ENCODE peak calls at places on chromosomes 2 and 18, in seven cellular contexts. N is stomach, Y is suprapubic skin, P is hepatocyte, V is glutamatergic neuron, T is right lobe of liver, L is astrocyte of the spinal cord. Z is an unnamed sample.

GRCh38 chr2:10285578-10286198 is 17.0 kb upstream of the HPCAL1 start:
- DNase-seq in P (peak), V (no peak), L (peak), T (peak), N (peak), Y (no peak), Z (peak)

GRCh38 chr2:96872591-96873349 is 2.9 kb upstream of the SEMA4C start:
- DNase-seq in L (no peak), Y (no peak), V (no peak), T (no peak), N (no peak), P (no peak), Z (no peak)

GRCh38 chr2:38115216-38116012 is 39.5 kb upstream of the CYP1B1 start:
- DNase-seq in P (peak), V (peak), T (peak), L (peak), N (peak), Y (peak), Z (peak)

GRCh38 chr2:101388232-101388631 is 929 bp upstream of the CREG2 start:
- DNase-seq in N (no peak), T (no peak), L (peak), P (peak), V (no peak), Y (peak), Z (no peak)

GRCh38 chr2:219298759-219299371 is 10.3 kb downstream of the PTPRN start:
- DNase-seq in T (peak), V (peak), P (peak), L (peak), Y (peak), N (peak), Z (peak)

GRCh38 chr2:28356095-28356911 is 36.4 kb upstream of the FOSL2 start:
- DNase-seq in P (peak), N (peak), L (peak), V (no peak), Y (peak), T (peak), Z (peak)

GRCh38 chr2:240551809-240552208 is 6.0 kb downstream of the ANKMY1 start:
- DNase-seq in Y (no peak), N (no peak), T (no peak), V (no peak), L (no peak), P (no peak), Z (no peak)

GRCh38 chr2:238113611-238114010 is 13.5 kb downstream of the ESPNL start:
- DNase-seq in T (peak), L (no peak), N (no peak), P (no peak), Y (no peak), V (no peak), Z (no peak)

GRCh38 chr2:237483018-237483731 is 3.9 kb upstream of the MLPH start:
- DNase-seq in V (no peak), T (no peak), L (peak), N (peak), Y (no peak), P (peak), Z (no peak)

GRCh38 chr2:105781274-105781673 is 36.6 kb downstream of the NCK2 start:
- DNase-seq in P (no peak), L (no peak), N (no peak), V (no peak), Y (no peak), T (no peak), Z (no peak)

GRCh38 chr2:43106767-43107527 is 119.5 kb downstream of the ZFP36L2 start:
- DNase-seq in T (no peak), V (no peak), N (no peak), P (peak), L (no peak), Y (no peak), Z (peak)

GRCh38 chr2:48250943-48251342 is 279.0 kb upstream of the STON1 start:
- DNase-seq in L (no peak), N (no peak), V (no peak), T (no peak), Y (no peak), P (no peak), Z (peak)

GRCh38 chr2:219344756-219345458 is 12.4 kb upstream of the RESP18 start:
- DNase-seq in V (no peak), Y (no peak), P (peak), N (peak), L (peak), T (no peak), Z (no peak)

GRCh38 chr2:25362564-25363145 is 20.9 kb upstream of the DNMT3A start:
- DNase-seq in Y (no peak), T (peak), P (no peak), L (no peak), N (peak), V (no peak), Z (peak)
- TF ChIP-seq CTCF in Y (no peak), T (no peak), P (no peak), L (no peak), N (no peak), V (no peak), Z (no peak)

GRCh38 chr2:71482055-71482454 is 28.7 kb downstream of the DYSF start:
- DNase-seq in N (no peak), T (no peak), P (no peak), Y (no peak), V (no peak), L (no peak), Z (no peak)
- TF ChIP-seq CTCF in N (no peak), T (no peak), P (no peak), Y (no peak), V (no peak), L (peak), Z (no peak)

GRCh38 chr18:7808992-7809391 is 241.9 kb downstream of the PTPRM start:
- DNase-seq in V (no peak), N (no peak), Y (no peak), L (no peak), P (no peak), T (no peak), Z (no peak)

GRCh38 chr18:7809455-7809854 is 242.3 kb downstream of the PTPRM start:
- DNase-seq in Y (no peak), V (no peak), N (no peak), T (no peak), L (no peak), P (no peak), Z (no peak)

GRCh38 chr18:7809978-7810377 is 242.9 kb downstream of the PTPRM start:
- DNase-seq in L (no peak), N (no peak), T (no peak), Y (no peak), P (no peak), V (no peak), Z (no peak)

GRCh38 chr18:7805880-7806279 is 238.8 kb downstream of the PTPRM start:
- DNase-seq in P (no peak), V (no peak), T (no peak), Y (no peak), L (no peak), N (no peak), Z (no peak)

DNA sequence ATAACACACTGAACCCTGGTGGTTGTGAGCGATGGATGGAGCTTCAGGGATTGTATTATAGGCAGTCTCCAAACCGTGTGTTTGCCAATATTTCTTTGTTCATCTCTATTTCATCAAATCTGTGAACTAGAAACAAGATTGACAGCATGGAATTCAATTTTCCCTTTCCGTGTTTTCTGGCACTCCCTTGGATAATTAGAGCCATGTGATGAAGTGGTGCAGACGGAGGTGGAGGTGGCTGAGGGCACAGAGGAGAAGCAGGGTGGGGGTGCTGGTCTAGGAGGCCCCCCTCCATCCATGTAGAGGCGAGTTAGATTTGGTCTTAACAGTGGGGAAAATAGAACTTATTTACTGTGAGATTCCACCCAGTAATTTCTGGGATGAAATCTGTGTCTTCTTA is 240.9 kb downstream of the PTPRM start:
- DNase-seq in V (no peak), P (no peak), N (no peak), Y (no peak), L (no peak), T (no peak), Z (no peak)
- TF ChIP-seq CTCF in V (no peak), P (no peak), N (no peak), Y (no peak), L (no peak), T (no peak), Z (no peak)

DNA sequence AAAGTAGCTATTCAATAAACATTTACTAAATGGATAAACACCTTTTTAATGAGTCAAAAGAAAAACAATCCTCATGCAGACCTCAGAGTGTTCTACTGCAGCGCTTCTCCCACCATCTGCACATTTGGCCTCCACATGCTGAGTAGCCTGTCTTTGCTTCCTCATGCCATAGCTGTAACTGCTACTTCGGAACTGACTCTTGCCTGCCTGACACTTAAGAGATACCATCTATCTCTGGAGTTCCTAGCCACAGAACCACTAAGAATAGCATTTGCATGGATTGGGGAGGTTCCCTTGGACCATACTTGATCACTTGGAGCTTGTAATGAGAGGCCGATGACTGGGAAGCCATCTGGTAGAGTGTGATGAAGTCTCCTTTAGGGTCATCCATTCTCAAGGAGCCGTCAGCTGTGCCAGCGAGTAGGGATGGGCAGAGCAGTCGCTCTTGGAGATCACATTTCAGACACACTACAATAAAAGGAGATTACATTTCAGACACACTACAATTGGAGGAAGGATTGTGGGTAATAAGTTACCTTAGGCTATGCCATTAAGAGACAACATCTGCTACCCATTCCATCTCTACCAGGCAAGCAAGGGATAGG is 21.7 kb downstream of the DOK1 start:
- DNase-seq in V (no peak), P (no peak), T (no peak), N (no peak), Y (no peak), L (no peak), Z (no peak)
- TF ChIP-seq CTCF in V (no peak), P (no peak), T (no peak), N (no peak), Y (no peak), L (no peak), Z (no peak)

DNA sequence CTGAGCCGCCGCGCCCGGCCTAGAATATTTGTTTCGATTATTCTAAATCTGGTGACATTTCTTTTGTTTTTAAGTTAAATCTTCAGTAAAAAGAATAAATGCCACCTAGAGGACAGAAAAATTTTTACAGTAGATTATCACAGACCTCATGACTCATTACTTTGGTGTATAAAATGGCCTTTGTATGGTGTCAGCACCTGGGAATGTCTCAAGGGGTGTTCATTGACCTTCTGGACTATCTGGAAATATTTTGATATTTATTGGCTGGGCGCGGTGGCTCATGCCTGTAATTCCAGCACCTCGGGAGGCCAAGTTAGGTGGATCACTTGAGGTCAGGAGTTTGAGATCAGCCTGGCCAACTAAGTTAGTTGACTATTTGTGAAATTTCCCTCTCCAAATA is 30.3 kb upstream of the SLC30A6 start:
- DNase-seq in T (no peak), N (no peak), Y (no peak), V (no peak), P (peak), L (peak), Z (no peak)
- TF ChIP-seq CTCF in T (peak), N (no peak), Y (no peak), V (peak), P (peak), L (peak), Z (peak)

GRCh38 chr2:241595600-241596140 is 37.1 kb downstream of the BOK start:
- DNase-seq in L (no peak), P (peak), T (no peak), N (no peak), V (no peak), Y (no peak), Z (no peak)

GRCh38 chr2:241597561-241597960 is 39.0 kb downstream of the BOK start:
- DNase-seq in T (no peak), V (no peak), P (no peak), L (no peak), N (no peak), Y (no peak), Z (no peak)

GRCh38 chr2:241601841-241602240 is 35.1 kb downstream of the THAP4 start:
- DNase-seq in Y (no peak), N (no peak), V (no peak), L (no peak), P (no peak), T (no peak), Z (no peak)

GRCh38 chr2:241598061-241598460 is 38.9 kb downstream of the THAP4 start:
- DNase-seq in V (peak), L (no peak), P (no peak), Y (no peak), T (no peak), N (no peak), Z (no peak)

DNA sequence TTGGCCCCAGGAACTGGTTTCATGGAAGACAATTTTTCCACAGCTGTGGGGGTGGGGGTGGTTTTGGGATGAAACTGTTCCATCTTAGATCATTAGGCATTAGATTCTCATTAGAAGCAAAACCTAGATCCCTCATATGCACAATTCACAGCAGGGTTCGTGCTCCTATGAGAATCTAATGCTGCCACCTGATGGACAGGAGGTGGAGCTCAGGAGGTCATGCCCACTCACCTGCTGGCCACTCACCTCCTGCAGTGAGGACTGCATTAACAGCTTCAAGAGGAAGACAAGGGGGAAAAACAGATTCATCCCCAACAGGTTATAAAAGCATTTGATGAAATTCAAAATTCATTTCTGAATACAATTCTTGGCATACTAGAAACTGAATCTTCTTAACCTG is 38.5 kb downstream of the THAP4 start:
- DNase-seq in V (no peak), T (no peak), L (no peak), Y (no peak), N (no peak), P (no peak), Z (no peak)
- TF ChIP-seq CTCF in V (no peak), T (peak), L (peak), Y (no peak), N (no peak), P (peak), Z (no peak)

GRCh38 chr2:72222829-72223564 is 75.3 kb upstream of the CYP26B1 start:
- DNase-seq in L (peak), T (no peak), N (no peak), Y (no peak), P (no peak), V (no peak), Z (no peak)

GRCh38 chr2:72214429-72215143 is 66.9 kb upstream of the CYP26B1 start:
- DNase-seq in V (no peak), Y (no peak), T (no peak), L (peak), N (no peak), P (no peak), Z (no peak)

DNA sequence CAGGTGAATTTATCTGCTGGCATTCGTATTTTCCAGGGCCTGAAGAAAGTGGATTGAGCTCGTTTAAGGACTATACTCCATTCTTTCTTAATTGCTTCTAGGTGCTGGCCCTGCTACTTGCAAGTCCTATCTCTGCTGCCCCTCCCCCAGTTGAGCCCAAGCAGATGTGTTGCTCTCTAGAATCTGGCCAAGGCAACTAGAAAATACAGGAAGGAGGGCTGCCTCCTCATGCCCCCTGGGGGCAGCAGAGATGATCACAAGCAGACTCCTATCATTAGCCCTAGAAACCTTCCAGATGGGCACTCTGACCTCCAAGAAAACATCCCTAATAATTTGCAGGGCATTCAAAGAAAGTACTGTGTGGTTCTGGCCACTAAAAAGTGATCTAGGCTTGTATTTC is 72.5 kb upstream of the CYP26B1 start:
- DNase-seq in Y (no peak), N (no peak), T (no peak), L (no peak), P (no peak), V (peak), Z (no peak)
- TF ChIP-seq CTCF in Y (no peak), N (no peak), T (no peak), L (peak), P (no peak), V (peak), Z (no peak)

GRCh38 chr2:113720167-113720566 is 36.3 kb downstream of the SLC35F5 start:
- DNase-seq in P (no peak), V (no peak), L (no peak), T (no peak), N (no peak), Y (no peak), Z (no peak)
- TF ChIP-seq CTCF in P (peak), V (peak), L (peak), T (no peak), N (no peak), Y (no peak), Z (peak)

GRCh38 chr2:65868177-65868576 is 435.8 kb upstream of the SPRED2 start:
- DNase-seq in P (peak), Y (no peak), T (no peak), N (no peak), L (no peak), V (no peak), Z (no peak)
- TF ChIP-seq CTCF in P (no peak), Y (no peak), T (no peak), N (no peak), L (no peak), V (no peak), Z (no peak)

GRCh38 chr18:63202814-63203213 is 116.8 kb downstream of the BCL2 start:
- DNase-seq in N (no peak), L (no peak), T (no peak), V (no peak), P (no peak), Y (no peak), Z (no peak)

GRCh38 chr18:63198868-63199742 is 120.5 kb downstream of the BCL2 start:
- DNase-seq in L (no peak), P (no peak), V (no peak), T (no peak), N (no peak), Y (no peak), Z (no peak)

GRCh38 chr18:63198098-63198760 is 121.3 kb downstream of the BCL2 start:
- DNase-seq in V (no peak), T (no peak), P (no peak), L (no peak), N (no peak), Y (no peak), Z (no peak)

GRCh38 chr18:63197246-63197791 is 122.2 kb downstream of the BCL2 start:
- DNase-seq in P (no peak), V (no peak), T (no peak), L (no peak), Y (no peak), N (no peak), Z (no peak)

GRCh38 chr18:63199743-63200241 is 119.8 kb downstream of the BCL2 start:
- DNase-seq in L (no peak), V (no peak), P (no peak), N (no peak), Y (no peak), T (no peak), Z (no peak)
- TF ChIP-seq CTCF in L (no peak), V (no peak), P (no peak), N (no peak), Y (no peak), T (no peak), Z (no peak)